ENCODE peak calls at places on chromosomes 1 and 21, in five cellular contexts. D is posterior cingulate gyrus, C is fibroblast of mammary gland, R is osteoblast, O is C1 segment of cervical spinal cord. T is an unnamed sample.

GRCh38 chr1:226731257-226731893 is 7.7 kb downstream of the ITPKB start:
- DNase-seq in O (no peak), C (no peak), D (no peak), R (no peak), T (no peak)

GRCh38 chr1:31771891-31772668 is 7.9 kb upstream of the ADGRB2 start:
- DNase-seq in R (no peak), D (no peak), O (no peak), C (no peak), T (peak; percentile 43)

GRCh38 chr1:212242288-212242984 is 42.8 kb upstream of the PPP2R5A start:
- DNase-seq in R (peak; percentile 55), O (no peak), C (no peak), D (no peak), T (no peak)

GRCh38 chr1:211928222-211928856 is 97.8 kb upstream of the LPGAT1 start:
- DNase-seq in D (no peak), O (no peak), R (no peak), C (no peak), T (peak; percentile 32)

GRCh38 chr1:155117610-155118009 is 10.1 kb upstream of the EFNA1 start:
- DNase-seq in C (no peak), D (no peak), R (no peak), O (no peak), T (peak; percentile 62)

GRCh38 chr1:57712846-57713245 is 289.0 kb upstream of the DAB1 start:
- DNase-seq in C (no peak), R (no peak), D (no peak), O (no peak), T (no peak)

GRCh38 chr1:44237721-44238457 is 24.6 kb downstream of the DMAP1 start:
- DNase-seq in D (no peak), O (no peak), R (peak; percentile 91), C (peak; percentile 64), T (peak; percentile 97)

GRCh38 chr1:20729990-20730689 is 2.4 kb downstream of the SH2D5 start:
- DNase-seq in D (no peak), C (no peak), O (no peak), R (peak; percentile 83), T (peak; percentile 3)

GRCh38 chr1:6657138-6657537 is 32.5 kb downstream of the THAP3 start:
- DNase-seq in O (no peak), R (no peak), C (no peak), D (no peak), T (no peak)

GRCh38 chr1:56284933-56285332 is 294.4 kb downstream of the PLPP3 start:
- DNase-seq in O (no peak), R (no peak), D (no peak), C (peak; percentile 87), T (peak; percentile 17)

GRCh38 chr1:78483903-78484302 is 6.9 kb upstream of the PTGFR start:
- DNase-seq in R (peak; percentile 61), D (no peak), O (no peak), C (peak; percentile 66), T (peak; percentile 17)

GRCh38 chr1:30479576-30479975 is 243.8 kb downstream of the MATN1 start:
- DNase-seq in C (no peak), O (no peak), D (no peak), R (no peak), T (no peak)

GRCh38 chr1:50417487-50417886 is 5.8 kb downstream of the DMRTA2 start:
- DNase-seq in D (no peak), O (no peak), C (no peak), R (peak; percentile 59), T (no peak)

GRCh38 chr1:109787845-109788605 is 24.3 kb upstream of the EPS8L3 start:
- DNase-seq in C (no peak), R (no peak), O (no peak), D (no peak), T (no peak)

GRCh38 chr1:174153085-174153824 is 6.1 kb upstream of the RABGAP1L start:
- DNase-seq in D (no peak), R (no peak), C (no peak), O (no peak), T (no peak)

GRCh38 chr1:212288614-212289013 is 3.4 kb downstream of the PPP2R5A start:
- DNase-seq in O (no peak), C (peak; percentile 61), R (peak; percentile 72), D (no peak), T (no peak)

GRCh38 chr1:180157108-180157507 is 2.4 kb downstream of the QSOX1 start:
- DNase-seq in C (peak; percentile 56), D (no peak), R (peak; percentile 94), O (no peak), T (no peak)

GRCh38 chr1:19484338-19484792 is 974 bp downstream of the CAPZB start:
- DNase-seq in C (no peak), O (no peak), R (no peak), D (no peak), T (peak; percentile 17)

GRCh38 chr1:23544444-23545389 is 13.7 kb upstream of the E2F2 start:
- DNase-seq in C (peak; percentile 84), R (peak; percentile 83), D (peak; percentile 72), O (peak; percentile 36), T (peak; percentile 82)

GRCh38 chr21:38256599-38257302 is at the start of gene KCNJ15:
- DNase-seq in C (no peak), D (no peak), O (no peak), R (no peak), T (no peak)

GRCh38 chr1:174996474-174996873 is 3.3 kb upstream of the CACYBP start:
- DNase-seq in O (no peak), C (peak; percentile 68), D (no peak), R (no peak), T (no peak)